ENCODE peak calls at places on chromosome 11, in seven cellular contexts. One of them, this sample, is unnamed.

GRCh38 chr11:126079640-126080205 is 17.1 kb upstream of the CDON start:
- DNase-seq in kidney: no peak
- DNase-seq in neuronal stem cell: no peak
- DNase-seq in heart right ventricle: no peak
- DNase-seq in cardiac muscle cell: no peak
- DNase-seq in ovary: no peak
- DNase-seq in prostate gland: no peak
- DNase-seq in this sample: no peak

GRCh38 chr11:103682318-103683184 is 353.9 kb upstream of the DDI1 start:
- DNase-seq in kidney: no peak
- DNase-seq in neuronal stem cell: peak; percentile 70
- DNase-seq in heart right ventricle: peak; percentile 66
- DNase-seq in cardiac muscle cell: peak; percentile 81
- DNase-seq in ovary: peak; percentile 62
- DNase-seq in prostate gland: peak; percentile 44
- DNase-seq in this sample: peak; percentile 80

GRCh38 chr11:61650781-61651571 is 29.2 kb upstream of the DAGLA start:
- DNase-seq in kidney: no peak
- DNase-seq in neuronal stem cell: no peak
- DNase-seq in heart right ventricle: no peak
- DNase-seq in cardiac muscle cell: peak; percentile 55
- DNase-seq in ovary: no peak
- DNase-seq in prostate gland: no peak
- DNase-seq in this sample: peak; percentile 71

GRCh38 chr11:104095791-104096190 is 59.4 kb downstream of the DDI1 start:
- DNase-seq in kidney: no peak
- DNase-seq in neuronal stem cell: no peak
- DNase-seq in heart right ventricle: no peak
- DNase-seq in cardiac muscle cell: no peak
- DNase-seq in ovary: no peak
- DNase-seq in prostate gland: no peak
- DNase-seq in this sample: no peak

GRCh38 chr11:64060861-64061444 is 25.2 kb downstream of the FLRT1 start:
- DNase-seq in kidney: no peak
- DNase-seq in neuronal stem cell: peak; percentile 70
- DNase-seq in heart right ventricle: peak; percentile 30
- DNase-seq in cardiac muscle cell: peak; percentile 83
- DNase-seq in ovary: peak; percentile 49
- DNase-seq in prostate gland: no peak
- DNase-seq in this sample: no peak

GRCh38 chr11:82906236-82906635 is 4.7 kb downstream of the DDIAS start:
- DNase-seq in kidney: no peak
- DNase-seq in neuronal stem cell: no peak
- DNase-seq in heart right ventricle: no peak
- DNase-seq in cardiac muscle cell: peak; percentile 59
- DNase-seq in ovary: no peak
- DNase-seq in prostate gland: no peak
- DNase-seq in this sample: no peak

GRCh38 chr11:132541794-132542193 is 990.5 kb downstream of the OPCML start:
- DNase-seq in kidney: no peak
- DNase-seq in neuronal stem cell: no peak
- DNase-seq in heart right ventricle: no peak
- DNase-seq in cardiac muscle cell: no peak
- DNase-seq in ovary: no peak
- DNase-seq in prostate gland: no peak
- DNase-seq in this sample: no peak

GRCh38 chr11:129324533-129325175 is 51.0 kb upstream of the BARX2 start:
- DNase-seq in kidney: no peak
- DNase-seq in neuronal stem cell: no peak
- DNase-seq in heart right ventricle: no peak
- DNase-seq in cardiac muscle cell: no peak
- DNase-seq in ovary: no peak
- DNase-seq in prostate gland: no peak
- DNase-seq in this sample: peak; percentile 85

GRCh38 chr11:123801765-123802164 is 4.4 kb downstream of the OR6M1 start:
- DNase-seq in kidney: no peak
- DNase-seq in neuronal stem cell: no peak
- DNase-seq in heart right ventricle: no peak
- DNase-seq in cardiac muscle cell: no peak
- DNase-seq in ovary: no peak
- DNase-seq in prostate gland: no peak
- DNase-seq in this sample: no peak

GRCh38 chr11:131070365-131070764 is 154.1 kb upstream of the SNX19 start:
- DNase-seq in kidney: no peak
- DNase-seq in neuronal stem cell: no peak
- DNase-seq in heart right ventricle: no peak
- DNase-seq in cardiac muscle cell: no peak
- DNase-seq in ovary: no peak
- DNase-seq in prostate gland: no peak
- DNase-seq in this sample: no peak

GRCh38 chr11:83521647-83522596 is 235.8 kb upstream of the CCDC90B start:
- DNase-seq in kidney: no peak
- DNase-seq in neuronal stem cell: no peak
- DNase-seq in heart right ventricle: no peak
- DNase-seq in cardiac muscle cell: peak; percentile 18
- DNase-seq in ovary: no peak
- DNase-seq in prostate gland: no peak
- DNase-seq in this sample: peak; percentile 52

GRCh38 chr11:109971184-109971523 is 122.0 kb upstream of the ZC3H12C start:
- DNase-seq in kidney: no peak
- DNase-seq in neuronal stem cell: no peak
- DNase-seq in heart right ventricle: peak; percentile 13
- DNase-seq in cardiac muscle cell: peak; percentile 13
- DNase-seq in ovary: no peak
- DNase-seq in prostate gland: no peak
- DNase-seq in this sample: no peak

GRCh38 chr11:118623291-118623655 is 15.9 kb downstream of the PHLDB1 start:
- DNase-seq in kidney: peak; percentile 79
- DNase-seq in neuronal stem cell: no peak
- DNase-seq in heart right ventricle: no peak
- DNase-seq in cardiac muscle cell: peak; percentile 49
- DNase-seq in ovary: no peak
- DNase-seq in prostate gland: peak; percentile 74
- DNase-seq in this sample: no peak

GRCh38 chr11:84969103-84969502 is 658.0 kb downstream of the DLG2 start:
- DNase-seq in kidney: no peak
- DNase-seq in neuronal stem cell: no peak
- DNase-seq in heart right ventricle: peak; percentile 10
- DNase-seq in cardiac muscle cell: peak; percentile 48
- DNase-seq in ovary: no peak
- DNase-seq in prostate gland: no peak
- DNase-seq in this sample: no peak

GRCh38 chr11:20031155-20032001 is 128.9 kb downstream of the DBX1 start:
- DNase-seq in kidney: no peak
- DNase-seq in neuronal stem cell: no peak
- DNase-seq in heart right ventricle: no peak
- DNase-seq in cardiac muscle cell: no peak
- DNase-seq in ovary: no peak
- DNase-seq in prostate gland: peak; percentile 37
- DNase-seq in this sample: peak; percentile 79

GRCh38 chr11:124762077-124762623 is at the start of gene ESAM:
- DNase-seq in kidney: peak; percentile 86
- DNase-seq in neuronal stem cell: no peak
- DNase-seq in heart right ventricle: peak; percentile 67
- DNase-seq in cardiac muscle cell: peak; percentile 42
- DNase-seq in ovary: no peak
- DNase-seq in prostate gland: no peak
- DNase-seq in this sample: peak; percentile 86

GRCh38 chr11:73402834-73403185 is 26.6 kb downstream of the RELT start:
- DNase-seq in kidney: no peak
- DNase-seq in neuronal stem cell: no peak
- DNase-seq in heart right ventricle: no peak
- DNase-seq in cardiac muscle cell: no peak
- DNase-seq in ovary: no peak
- DNase-seq in prostate gland: no peak
- DNase-seq in this sample: peak; percentile 57

GRCh38 chr11:120867988-120868387 is 155.9 kb upstream of the TBCEL start:
- DNase-seq in kidney: no peak
- DNase-seq in neuronal stem cell: no peak
- DNase-seq in heart right ventricle: no peak
- DNase-seq in cardiac muscle cell: no peak
- DNase-seq in ovary: no peak
- DNase-seq in prostate gland: no peak
- DNase-seq in this sample: no peak

GRCh38 chr11:120869516-120870011 is 154.3 kb upstream of the TBCEL start:
- DNase-seq in kidney: no peak
- DNase-seq in neuronal stem cell: no peak
- DNase-seq in heart right ventricle: no peak
- DNase-seq in cardiac muscle cell: no peak
- DNase-seq in ovary: no peak
- DNase-seq in prostate gland: no peak
- DNase-seq in this sample: no peak

GRCh38 chr11:120869097-120869496 is 154.8 kb upstream of the TBCEL start:
- DNase-seq in kidney: no peak
- DNase-seq in neuronal stem cell: no peak
- DNase-seq in heart right ventricle: no peak
- DNase-seq in cardiac muscle cell: no peak
- DNase-seq in ovary: no peak
- DNase-seq in prostate gland: no peak
- DNase-seq in this sample: no peak

GRCh38 chr11:120867024-120867423 is 156.9 kb upstream of the TBCEL start:
- DNase-seq in kidney: no peak
- DNase-seq in neuronal stem cell: no peak
- DNase-seq in heart right ventricle: no peak
- DNase-seq in cardiac muscle cell: no peak
- DNase-seq in ovary: no peak
- DNase-seq in prostate gland: no peak
- DNase-seq in this sample: no peak

DNA sequence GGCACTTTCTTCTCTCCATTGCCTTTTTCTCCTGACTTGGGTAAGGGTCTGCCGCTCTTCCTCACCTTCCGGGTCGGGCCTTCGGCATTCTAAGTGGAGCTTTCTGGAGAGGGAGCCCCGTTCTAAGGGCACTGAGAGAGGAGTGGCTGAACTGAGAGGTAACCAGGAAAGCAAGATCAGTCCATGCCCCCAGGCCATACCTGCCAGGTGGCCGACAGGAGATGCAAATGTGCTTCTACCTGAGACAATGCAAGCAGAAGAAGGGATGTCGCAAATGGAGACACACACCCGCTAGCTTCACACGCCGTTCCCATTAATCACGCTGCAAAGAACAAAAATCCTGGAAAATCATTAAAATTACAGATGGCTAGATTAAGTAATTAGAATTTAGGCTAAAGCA is 156.4 kb upstream of the TBCEL start:
- DNase-seq in kidney: no peak
- DNase-seq in neuronal stem cell: no peak
- DNase-seq in heart right ventricle: no peak
- DNase-seq in cardiac muscle cell: no peak
- DNase-seq in ovary: no peak
- DNase-seq in prostate gland: no peak
- DNase-seq in this sample: peak; percentile 52
- H3K4me1 ChIP-seq in kidney: no peaks in the 10 kb centered on the region
- H3K4me1 ChIP-seq in neuronal stem cell: no peaks in the 10 kb centered on the region
- H3K4me1 ChIP-seq in heart right ventricle: no peaks in the 10 kb centered on the region
- H3K4me1 ChIP-seq in cardiac muscle cell: no peaks in the 10 kb centered on the region
- H3K4me1 ChIP-seq in ovary: no peaks in the 10 kb centered on the region
- H3K4me1 ChIP-seq in prostate gland: no peaks in the 10 kb centered on the region
- H3K4me1 ChIP-seq in this sample: no peaks in the 10 kb centered on the region

GRCh38 chr11:35165416-35166368 is 26.7 kb downstream of the CD44 start:
- DNase-seq in kidney: no peak
- DNase-seq in neuronal stem cell: no peak
- DNase-seq in heart right ventricle: peak; percentile 43
- DNase-seq in cardiac muscle cell: no peak
- DNase-seq in ovary: no peak
- DNase-seq in prostate gland: no peak
- DNase-seq in this sample: no peak
- H3K4me1 ChIP-seq in kidney: peaks cover 7% of the 10 kb centered on the region
- H3K4me1 ChIP-seq in neuronal stem cell: peaks cover 5% of the 10 kb centered on the region
- H3K4me1 ChIP-seq in heart right ventricle: peaks cover 5% of the 10 kb centered on the region
- H3K4me1 ChIP-seq in cardiac muscle cell: peaks cover 10% of the 10 kb centered on the region
- H3K4me1 ChIP-seq in ovary: peaks cover 5% of the 10 kb centered on the region
- H3K4me1 ChIP-seq in prostate gland: peaks cover 8% of the 10 kb centered on the region
- H3K4me1 ChIP-seq in this sample: peaks cover 19% of the 10 kb centered on the region

DNA sequence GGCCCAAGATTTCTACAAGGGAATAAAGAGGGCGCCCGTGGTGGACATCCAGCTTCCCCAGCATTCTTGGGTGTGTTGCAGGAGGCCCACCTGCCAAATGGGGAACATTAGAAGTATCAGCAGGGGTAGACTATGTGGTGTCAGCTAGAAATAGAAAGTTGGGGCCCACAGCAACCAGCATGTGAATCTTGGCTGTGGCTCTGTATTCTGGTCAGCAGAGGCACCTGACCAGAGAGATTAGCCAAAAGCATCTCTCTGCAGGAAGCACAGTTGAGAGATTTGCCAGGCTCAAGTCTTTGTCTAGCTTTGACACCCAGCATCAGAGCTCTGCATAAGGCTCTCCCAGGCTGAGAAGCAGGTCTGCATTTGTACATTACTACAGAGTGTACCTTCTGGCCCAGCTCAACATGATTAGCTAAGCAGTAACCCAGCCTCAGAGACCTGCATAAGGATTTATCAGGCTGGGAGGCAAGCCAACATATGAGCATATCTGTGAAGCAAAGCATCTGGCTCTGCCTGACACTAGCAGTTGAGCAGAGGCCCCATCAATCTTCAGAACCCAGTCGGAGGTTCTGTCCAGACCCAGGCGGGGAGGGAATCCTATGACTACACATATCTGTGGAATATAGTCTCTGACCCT is 79.9 kb downstream of the MS4A13 start:
- DNase-seq in kidney: no peak
- DNase-seq in neuronal stem cell: no peak
- DNase-seq in heart right ventricle: no peak
- DNase-seq in cardiac muscle cell: peak; percentile 18
- DNase-seq in ovary: no peak
- DNase-seq in prostate gland: no peak
- DNase-seq in this sample: no peak
- H3K4me1 ChIP-seq in kidney: no peaks in the 10 kb centered on the region
- H3K4me1 ChIP-seq in neuronal stem cell: no peaks in the 10 kb centered on the region
- H3K4me1 ChIP-seq in heart right ventricle: no peaks in the 10 kb centered on the region
- H3K4me1 ChIP-seq in cardiac muscle cell: no peaks in the 10 kb centered on the region
- H3K4me1 ChIP-seq in ovary: no peaks in the 10 kb centered on the region
- H3K4me1 ChIP-seq in prostate gland: no peaks in the 10 kb centered on the region
- H3K4me1 ChIP-seq in this sample: no peaks in the 10 kb centered on the region

DNA sequence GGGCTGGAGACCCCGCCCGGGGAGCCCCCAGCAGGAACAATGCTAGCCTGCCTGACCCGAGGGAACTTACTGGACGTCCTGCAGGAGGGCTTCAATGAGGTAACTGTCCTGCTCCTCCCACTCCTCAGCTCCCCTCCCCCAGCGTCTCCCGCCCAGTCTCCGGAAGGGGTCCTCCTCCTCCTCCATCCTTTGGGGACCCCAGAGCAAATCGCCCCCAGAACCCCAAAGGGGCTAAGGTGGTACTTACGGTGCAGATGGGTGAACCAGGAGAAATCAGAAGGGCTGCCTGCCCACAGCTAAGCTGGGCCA is 272 bp downstream of the DIXDC1 start:
- DNase-seq in kidney: no peak
- DNase-seq in neuronal stem cell: no peak
- DNase-seq in heart right ventricle: no peak
- DNase-seq in cardiac muscle cell: no peak
- DNase-seq in ovary: no peak
- DNase-seq in prostate gland: no peak
- DNase-seq in this sample: no peak
- H3K4me1 ChIP-seq in kidney: peaks cover 12% of the 10 kb centered on the region
- H3K4me1 ChIP-seq in neuronal stem cell: peaks cover 19% of the 10 kb centered on the region
- H3K4me1 ChIP-seq in heart right ventricle: peaks cover 2% of the 10 kb centered on the region
- H3K4me1 ChIP-seq in cardiac muscle cell: peaks cover 40% of the 10 kb centered on the region
- H3K4me1 ChIP-seq in ovary: peaks cover 3% of the 10 kb centered on the region
- H3K4me1 ChIP-seq in prostate gland: no peaks in the 10 kb centered on the region
- H3K4me1 ChIP-seq in this sample: peaks cover 17% of the 10 kb centered on the region